ENCODE peak calls at places on chromosomes 7 and 10, in eight cellular contexts. W, Q, J, I, M, O, S and L are unnamed samples.

GRCh38 chr7:140983802-140984201 is 30.9 kb downstream of the MRPS33 start:
- DNase-seq in W (no peak), Q (no peak), J (no peak), I (peak; percentile 39), M (no peak), O (peak; percentile 14), S (no peak), L (no peak)

GRCh38 chr10:18164771-18165361 is 24.6 kb downstream of the CACNB2 start:
- DNase-seq in W (no peak), Q (peak; percentile 70), J (no peak), I (peak; percentile 98), M (peak; percentile 38), O (no peak), S (no peak), L (peak; percentile 91)

GRCh38 chr10:46558411-46559185 is 2.1 kb upstream of the GPRIN2 start:
- DNase-seq in W (peak; percentile 23), Q (no peak), J (no peak), I (no peak), M (no peak), O (no peak), S (peak; percentile 87), L (no peak)

GRCh38 chr10:12214763-12215218 is 18.8 kb downstream of the CDC123 start:
- DNase-seq in W (peak; percentile 19), Q (no peak), J (peak; percentile 58), I (peak; percentile 69), M (peak; percentile 48), O (peak; percentile 61), S (no peak), L (peak; percentile 77)

GRCh38 chr10:101903827-101904520 is 60.4 kb upstream of the KCNIP2 start:
- DNase-seq in W (peak; percentile 13), Q (no peak), J (no peak), I (no peak), M (no peak), O (peak; percentile 41), S (no peak), L (no peak)

GRCh38 chr7:122412886-122413285 is 108.3 kb upstream of the FEZF1 start:
- DNase-seq in W (no peak), Q (no peak), J (no peak), I (peak; percentile 81), M (peak; percentile 42), O (no peak), S (no peak), L (peak; percentile 61)

GRCh38 chr10:31098091-31098490 is 66.4 kb upstream of the ZNF438 start:
- DNase-seq in W (no peak), Q (no peak), J (no peak), I (no peak), M (no peak), O (peak; percentile 25), S (no peak), L (peak; percentile 76)

GRCh38 chr7:28674359-28674782 is 262.1 kb downstream of the CREB5 start:
- DNase-seq in W (no peak), Q (no peak), J (no peak), I (peak; percentile 25), M (no peak), O (no peak), S (no peak), L (no peak)

GRCh38 chr7:74398426-74398825 is 55.3 kb upstream of the GTF2IRD1 start:
- DNase-seq in W (no peak), Q (no peak), J (no peak), I (no peak), M (no peak), O (no peak), S (no peak), L (no peak)

GRCh38 chr7:114574384-114574783 is 159.8 kb downstream of the FOXP2 start:
- DNase-seq in W (no peak), Q (no peak), J (no peak), I (peak; percentile 70), M (peak; percentile 12), O (no peak), S (no peak), L (peak; percentile 57)

GRCh38 chr10:15391491-15391890 is 20.4 kb upstream of the FAM171A1 start:
- DNase-seq in W (no peak), Q (no peak), J (no peak), I (no peak), M (no peak), O (no peak), S (no peak), L (no peak)

GRCh38 chr10:74953214-74953613 is 126.8 kb downstream of the KAT6B start:
- DNase-seq in W (no peak), Q (no peak), J (no peak), I (no peak), M (no peak), O (no peak), S (no peak), L (no peak)

GRCh38 chr10:3106908-3107425 is 39.6 kb downstream of the PFKP start:
- DNase-seq in W (no peak), Q (no peak), J (no peak), I (no peak), M (no peak), O (no peak), S (no peak), L (peak; percentile 57)

GRCh38 chr10:3108575-3109105 is 41.3 kb downstream of the PFKP start:
- DNase-seq in W (no peak), Q (no peak), J (no peak), I (no peak), M (no peak), O (no peak), S (no peak), L (no peak)

GRCh38 chr10:3107426-3107961 is 40.1 kb downstream of the PFKP start:
- DNase-seq in W (peak; percentile 43), Q (no peak), J (no peak), I (peak; percentile 97), M (peak; percentile 97), O (no peak), S (peak; percentile 93), L (peak; percentile 85)

GRCh38 chr10:3109196-3109595 is 41.8 kb downstream of the PFKP start:
- DNase-seq in W (no peak), Q (no peak), J (no peak), I (no peak), M (no peak), O (no peak), S (no peak), L (no peak)

DNA sequence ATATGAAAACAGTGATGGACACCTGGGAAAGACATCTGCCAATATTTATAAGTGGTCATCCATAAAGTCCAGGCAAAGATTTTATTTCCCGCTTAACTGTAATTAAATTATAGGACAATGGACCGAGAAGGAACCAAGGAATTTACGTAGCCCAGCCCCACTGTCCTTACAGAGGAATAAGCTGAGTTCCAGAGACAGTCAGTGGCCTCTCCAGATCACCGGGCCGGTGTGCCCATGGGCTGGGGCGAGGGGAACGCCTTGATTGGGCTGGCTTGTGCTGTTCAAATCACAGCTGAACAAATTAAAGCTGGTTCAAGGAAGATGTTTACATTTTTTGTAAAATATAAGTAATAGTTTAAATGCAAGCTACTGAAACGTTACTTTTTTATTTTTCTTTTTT is 40.7 kb downstream of the PFKP start:
- DNase-seq in W (no peak), Q (no peak), J (no peak), I (no peak), M (no peak), O (no peak), S (no peak), L (no peak)
- H3K4me3 ChIP-seq in W (no peak overlapping the region), Q (no peak overlapping the region), J (no peak overlapping the region), I (no peak overlapping the region), M (no peak overlapping the region), O (no peak overlapping the region), S (no peak overlapping the region), L (no peak overlapping the region)

GRCh38 chr7:116717137-116717536 is 45.1 kb downstream of the MET start:
- DNase-seq in W (no peak), Q (no peak), J (no peak), I (no peak), M (no peak), O (no peak), S (no peak), L (no peak)

GRCh38 chr7:116713918-116714317 is 41.9 kb downstream of the MET start:
- DNase-seq in W (no peak), Q (peak; percentile 50), J (no peak), I (peak; percentile 92), M (no peak), O (no peak), S (no peak), L (peak; percentile 73)

GRCh38 chr7:116713500-116713899 is 41.5 kb downstream of the MET start:
- DNase-seq in W (no peak), Q (no peak), J (no peak), I (no peak), M (no peak), O (no peak), S (no peak), L (no peak)

GRCh38 chr7:116711790-116712189 is 39.8 kb downstream of the MET start:
- DNase-seq in W (no peak), Q (no peak), J (no peak), I (no peak), M (no peak), O (no peak), S (no peak), L (no peak)

DNA sequence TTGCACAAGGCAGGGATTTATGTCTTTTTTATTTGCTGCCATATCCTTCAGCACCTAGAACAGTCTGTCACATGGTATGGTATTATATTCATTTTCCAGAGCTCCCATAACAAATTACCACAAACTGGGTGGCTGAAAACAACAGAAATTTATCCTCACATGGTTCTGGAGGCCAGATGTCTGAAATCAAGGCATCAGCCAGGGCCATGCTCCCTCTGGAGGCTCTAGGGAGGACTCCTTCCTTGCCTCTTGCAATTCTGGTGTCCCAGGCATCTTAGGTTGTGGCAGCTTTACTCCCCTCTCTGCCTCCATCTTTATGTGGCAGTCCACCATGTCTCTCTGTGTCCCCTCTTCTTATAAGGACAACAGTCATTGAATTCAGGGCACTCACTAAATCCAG is 43.1 kb downstream of the MET start:
- DNase-seq in W (no peak), Q (no peak), J (no peak), I (peak; percentile 72), M (no peak), O (no peak), S (no peak), L (peak; percentile 85)
- TF ChIP-seq CTCF in W (no peak), Q (peak; percentile 50), J (no peak), I (peak; percentile 43), M (peak; percentile 24), O (no peak), S (no peak), L (peak; percentile 81)

GRCh38 chr10:76334306-76334705 is 902.9 kb downstream of the LRMDA start:
- DNase-seq in W (no peak), Q (no peak), J (no peak), I (peak; percentile 13), M (no peak), O (no peak), S (no peak), L (no peak)
- H3K4me3 ChIP-seq in W (no peak overlapping the region), Q (no peak overlapping the region), J (no peak overlapping the region), I (no peak overlapping the region), M (no peak overlapping the region), O (no peak overlapping the region), S (no peak overlapping the region), L (no peak overlapping the region)

GRCh38 chr7:14960686-14961085 is 58.1 kb upstream of the DGKB start:
- DNase-seq in W (no peak), Q (no peak), J (no peak), I (no peak), M (no peak), O (no peak), S (no peak), L (no peak)
- TF ChIP-seq CTCF in W (no peak), Q (no peak), J (no peak), I (no peak), M (no peak), O (no peak), S (no peak), L (no peak)